ENCODE peak calls at places on chromosomes 1 and 21, in four cellular contexts. N is endothelial cell, S is NCI-H69, P is Ammon's horn. W is an unnamed sample.

GRCh38 chr1:192812420-192813209 is 3.8 kb downstream of the RGS2 start:
- DNase-seq in N (no peak), S (no peak), P (no peak), W (no peak)

GRCh38 chr1:44566281-44567046 is 107.8 kb downstream of the TMEM53 start:
- DNase-seq in N (no peak), S (peak), P (no peak), W (no peak)

GRCh38 chr1:172699111-172699510 is 40.2 kb downstream of the FASLG start:
- DNase-seq in N (peak), S (no peak), P (no peak), W (no peak)

GRCh38 chr21:36784942-36785341 is 86.0 kb downstream of the SIM2 start:
- DNase-seq in N (no peak), S (no peak), P (no peak), W (no peak)

GRCh38 chr21:45366931-45367401 is 38.0 kb upstream of the COL18A1 start:
- DNase-seq in N (no peak), S (no peak), P (no peak), W (no peak)

GRCh38 chr21:15005391-15005790 is 59.4 kb downstream of the NRIP1 start:
- DNase-seq in N (no peak), S (peak), P (peak), W (peak)

GRCh38 chr1:15848143-15848928 is 829 bp downstream of the SPEN start:
- DNase-seq in N (peak), S (peak), P (peak), W (no peak)

GRCh38 chr1:24847995-24848857 is 81.8 kb downstream of the RUNX3 start:
- DNase-seq in N (peak), S (peak), P (peak), W (peak)

GRCh38 chr1:165949335-165950130 is 122.1 kb downstream of the UCK2 start:
- DNase-seq in N (peak), S (no peak), P (no peak), W (no peak)

GRCh38 chr1:65069186-65069585 is 78.8 kb upstream of the AK4 start:
- DNase-seq in N (no peak), S (no peak), P (no peak), W (no peak)

GRCh38 chr1:26721669-26722355 is 26.0 kb downstream of the ARID1A start:
- DNase-seq in N (no peak), S (no peak), P (no peak), W (no peak)

GRCh38 chr21:18204931-18205330 is 39.7 kb upstream of the CHODL start:
- DNase-seq in N (no peak), S (peak), P (no peak), W (no peak)

GRCh38 chr1:166395729-166396128 is 228.9 kb upstream of the FAM78B start:
- DNase-seq in N (no peak), S (no peak), P (no peak), W (no peak)

GRCh38 chr1:75265792-75266191 is 131.6 kb downstream of the LHX8 start:
- DNase-seq in N (peak), S (peak), P (peak), W (peak)

GRCh38 chr1:222815367-222815765 is 527 bp downstream of the DISP1 start:
- DNase-seq in N (no peak), S (peak), P (peak), W (no peak)

GRCh38 chr1:205237526-205238484 is 10.1 kb downstream of the TMCC2 start:
- DNase-seq in N (no peak), S (no peak), P (no peak), W (no peak)

GRCh38 chr1:24112381-24113169 is 640 bp upstream of the MYOM3 start:
- DNase-seq in N (peak), S (peak), P (peak), W (peak)

GRCh38 chr1:158251160-158251559 is 3.1 kb upstream of the CD1A start:
- DNase-seq in N (no peak), S (no peak), P (no peak), W (no peak)

GRCh38 chr1:96370752-96371151 is 350.8 kb upstream of the PTBP2 start:
- DNase-seq in N (no peak), S (no peak), P (no peak), W (no peak)

GRCh38 chr21:44556879-44557278 is 1.7 kb downstream of the KRTAP10-3 start:
- DNase-seq in N (no peak), S (peak), P (no peak), W (no peak)

GRCh38 chr1:51070640-51071039 is 31.4 kb upstream of the C1orf185 start:
- DNase-seq in N (no peak), S (no peak), P (no peak), W (no peak)

GRCh38 chr21:15210235-15210678 is 145.5 kb upstream of the NRIP1 start:
- DNase-seq in N (no peak), S (peak), P (no peak), W (no peak)

GRCh38 chr1:230848235-230848634 is 20.1 kb downstream of the C1orf198 start:
- DNase-seq in N (no peak), S (no peak), P (no peak), W (no peak)

GRCh38 chr1:243216741-243217140 is 38.3 kb downstream of the CEP170 start:
- DNase-seq in N (no peak), S (no peak), P (no peak), W (no peak)

GRCh38 chr1:196074182-196074581 is 534.1 kb downstream of the KCNT2 start:
- DNase-seq in N (no peak), S (no peak), P (no peak), W (no peak)

GRCh38 chr1:170562644-170563338 is 30.8 kb downstream of the GORAB start:
- DNase-seq in N (no peak), S (peak), P (peak), W (no peak)

GRCh38 chr1:214224605-214225354 is 56.2 kb upstream of the SMYD2 start:
- DNase-seq in N (no peak), S (peak), P (peak), W (peak)

GRCh38 chr1:54973205-54973921 is 7.1 kb upstream of the TMEM61 start:
- DNase-seq in N (peak), S (peak), P (peak), W (no peak)

GRCh38 chr1:68916227-68916853 is 419.5 kb upstream of the DEPDC1 start:
- DNase-seq in N (no peak), S (peak), P (peak), W (no peak)

GRCh38 chr1:197696372-197696771 is 78.9 kb downstream of the DENND1B start:
- DNase-seq in N (no peak), S (no peak), P (no peak), W (no peak)

GRCh38 chr1:172241540-172241939 is 178.9 kb upstream of the C1orf105 start:
- DNase-seq in N (no peak), S (no peak), P (no peak), W (no peak)

GRCh38 chr21:37225440-37225839 is 41.7 kb downstream of the VPS26C start:
- DNase-seq in N (no peak), S (no peak), P (no peak), W (no peak)

W was measured in iPS DF 19.7.